ENCODE peak calls at places on chromosome 2, in four cellular contexts. I, C, R and E are unnamed samples. For H3K4me1, the result is how much of the 10 kb centered on the place peaks cover.

GRCh38 chr2:148720501-148720998 is 76.0 kb downstream of the EPC2 start:
- DNase-seq in R (peak), I (no peak), C (peak), E (no peak)

GRCh38 chr2:13014783-13015182 is 298.0 kb downstream of the TRIB2 start:
- DNase-seq in C (no peak), R (no peak), I (no peak), E (no peak)

GRCh38 chr2:112121682-112122254 is 16.4 kb upstream of the FBLN7 start:
- DNase-seq in R (no peak), C (no peak), I (no peak), E (peak)

GRCh38 chr2:38076710-38077430 is 919 bp upstream of the CYP1B1 start:
- DNase-seq in R (peak), C (peak), I (no peak), E (peak)

GRCh38 chr2:194559523-194559922 is 1097.5 kb upstream of the SLC39A10 start:
- DNase-seq in C (no peak), R (no peak), I (no peak), E (no peak)

GRCh38 chr2:68715353-68716041 is 19.1 kb upstream of the ARHGAP25 start:
- DNase-seq in R (peak), I (no peak), C (peak), E (peak)

GRCh38 chr2:12637754-12638153 is 79.0 kb upstream of the TRIB2 start:
- DNase-seq in R (no peak), I (no peak), C (no peak), E (no peak)

GRCh38 chr2:241702155-241702404 is 241 bp downstream of the ING5 start:
- DNase-seq in I (no peak), R (no peak), C (no peak), E (no peak)

GRCh38 chr2:81645750-81646301 is 1341.3 kb upstream of the LRRTM1 start:
- DNase-seq in R (no peak), I (no peak), C (no peak), E (no peak)

GRCh38 chr2:32064021-32064678 is 794 bp downstream of the SPAST start:
- DNase-seq in C (no peak), I (no peak), R (no peak), E (peak)

GRCh38 chr2:192546566-192546965 is 351.8 kb upstream of the TMEFF2 start:
- DNase-seq in R (no peak), I (no peak), C (no peak), E (peak)

GRCh38 chr2:166750624-166751023 is 137.7 kb upstream of the XIRP2 start:
- DNase-seq in C (no peak), I (no peak), R (no peak), E (no peak)

GRCh38 chr2:149387411-149387810 is 57.0 kb downstream of the LYPD6 start:
- DNase-seq in R (no peak), C (no peak), I (no peak), E (no peak)

GRCh38 chr2:46082531-46083485 is 214.4 kb upstream of the EPAS1 start:
- DNase-seq in R (no peak), C (no peak), I (no peak), E (no peak)

GRCh38 chr2:6372317-6372903 is 493.3 kb downstream of the CMPK2 start:
- DNase-seq in C (no peak), R (no peak), I (no peak), E (no peak)

GRCh38 chr2:39719317-39719716 is 53.6 kb downstream of the TMEM178A start:
- DNase-seq in R (no peak), I (no peak), C (no peak), E (no peak)

GRCh38 chr2:226334981-226335720 is 464.5 kb downstream of the IRS1 start:
- DNase-seq in I (no peak), R (no peak), C (no peak), E (peak)

GRCh38 chr2:28979041-28979440 is 2.1 kb upstream of the TOGARAM2 start:
- DNase-seq in R (no peak), C (no peak), I (no peak), E (no peak)

GRCh38 chr2:136384541-136385303 is 266.8 kb upstream of the CXCR4 start:
- DNase-seq in I (no peak), C (no peak), R (no peak), E (peak)

GRCh38 chr2:114709936-114710850 is 267.8 kb downstream of the DPP10 start:
- DNase-seq in R (no peak), C (no peak), I (no peak), E (no peak)

GRCh38 chr2:7061921-7062320 is 144.7 kb downstream of the RNF144A start:
- DNase-seq in R (no peak), C (no peak), I (no peak), E (no peak)

GRCh38 chr2:96977631-96978195 is 8.7 kb downstream of the FAM178B start:
- DNase-seq in R (peak), C (no peak), I (no peak), E (peak)

GRCh38 chr2:135853401-135853800 is 16.4 kb upstream of the LCT start:
- DNase-seq in R (no peak), I (no peak), C (no peak), E (no peak)

GRCh38 chr2:2568411-2568810 is 237.3 kb upstream of the MYT1L start:
- DNase-seq in C (no peak), I (no peak), R (no peak), E (no peak)

GRCh38 chr2:58900664-58901063 is 659.5 kb upstream of the FANCL start:
- DNase-seq in R (no peak), C (no peak), I (no peak), E (no peak)

GRCh38 chr2:159083601-159084000 is 115.2 kb downstream of the TANC1 start:
- DNase-seq in I (no peak), R (no peak), C (no peak), E (no peak)

GRCh38 chr2:134818321-134818720 is 20.1 kb upstream of the ACMSD start:
- DNase-seq in R (no peak), C (no peak), I (no peak), E (peak)

GRCh38 chr2:201964011-201964410 is 69.6 kb upstream of the FZD7 start:
- DNase-seq in R (no peak), C (no peak), I (no peak), E (no peak)

GRCh38 chr2:201964631-201965206 is 68.9 kb upstream of the FZD7 start:
- DNase-seq in I (no peak), C (no peak), R (no peak), E (no peak)

GRCh38 chr2:201968045-201968444 is 65.6 kb upstream of the FZD7 start:
- DNase-seq in C (no peak), R (no peak), I (no peak), E (no peak)

GRCh38 chr2:201966691-201967388 is 66.8 kb upstream of the FZD7 start:
- DNase-seq in R (no peak), C (no peak), I (no peak), E (no peak)

DNA sequence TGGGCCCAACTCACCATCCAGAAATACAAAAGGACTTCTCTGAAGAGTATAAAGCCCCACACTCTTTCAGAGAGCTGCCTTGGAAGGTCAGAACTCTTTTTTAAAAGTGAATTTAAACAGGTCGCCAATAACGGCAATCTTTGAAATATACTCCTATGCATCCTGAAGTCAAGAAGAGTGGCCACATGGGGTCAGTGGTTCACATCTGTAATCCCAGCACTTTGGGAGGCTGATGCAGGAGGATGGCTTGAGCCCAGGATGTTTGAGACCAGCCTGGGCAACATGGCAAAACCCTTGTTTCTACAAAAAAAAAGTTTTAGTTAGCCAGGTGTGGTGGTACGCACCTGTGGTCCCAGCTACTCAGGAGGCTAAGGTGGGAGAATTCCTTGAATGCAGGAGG is 68.1 kb upstream of the FZD7 start:
- DNase-seq in C (no peak), I (no peak), R (no peak), E (no peak)
- TF ChIP-seq CTCF in C (no peak), I (no peak), R (no peak), E (no peak)

GRCh38 chr2:230202430-230203109 is 17.2 kb downstream of the SP110 start:
- DNase-seq in C (no peak), R (no peak), I (no peak), E (no peak)
- H3K4me3 ChIP-seq in C (no peak), R (no peak), I (no peak), E (no peak)

DNA sequence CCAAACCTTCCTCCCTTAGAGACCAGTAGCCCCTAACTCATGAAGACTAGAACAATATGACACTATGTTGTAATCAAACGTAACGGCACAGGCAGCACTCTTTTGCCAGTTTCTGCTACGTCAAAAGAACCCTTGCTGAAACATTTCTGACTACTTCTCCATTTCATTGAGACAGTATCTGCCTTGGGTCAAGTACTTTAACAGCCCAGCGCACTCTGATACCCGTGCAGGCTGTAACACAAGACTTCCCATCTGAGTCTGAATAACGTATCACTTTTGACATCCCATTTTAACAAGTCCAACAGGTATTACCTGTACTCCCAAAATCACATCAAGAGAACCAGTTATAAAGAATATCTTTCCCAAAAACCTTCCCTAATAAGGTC is 38.4 kb downstream of the TBC1D8 start:
- DNase-seq in I (no peak), C (no peak), R (no peak), E (no peak)
- H3K4me1 ChIP-seq in I (half or more), C (under half), R (under half), E (under half)

GRCh38 chr2:234867882-234868285 is 83.9 kb upstream of the SH3BP4 start:
- DNase-seq in R (no peak), C (no peak), I (no peak), E (no peak)
- TF ChIP-seq CTCF in R (no peak), C (no peak), I (no peak), E (no peak)

GRCh38 chr2:43068053-43068471 is 158.3 kb downstream of the ZFP36L2 start:
- DNase-seq in R (no peak), I (no peak), C (peak), E (no peak)
- H3K4me3 ChIP-seq in R (no peak), I (no peak), C (no peak), E (no peak)

DNA sequence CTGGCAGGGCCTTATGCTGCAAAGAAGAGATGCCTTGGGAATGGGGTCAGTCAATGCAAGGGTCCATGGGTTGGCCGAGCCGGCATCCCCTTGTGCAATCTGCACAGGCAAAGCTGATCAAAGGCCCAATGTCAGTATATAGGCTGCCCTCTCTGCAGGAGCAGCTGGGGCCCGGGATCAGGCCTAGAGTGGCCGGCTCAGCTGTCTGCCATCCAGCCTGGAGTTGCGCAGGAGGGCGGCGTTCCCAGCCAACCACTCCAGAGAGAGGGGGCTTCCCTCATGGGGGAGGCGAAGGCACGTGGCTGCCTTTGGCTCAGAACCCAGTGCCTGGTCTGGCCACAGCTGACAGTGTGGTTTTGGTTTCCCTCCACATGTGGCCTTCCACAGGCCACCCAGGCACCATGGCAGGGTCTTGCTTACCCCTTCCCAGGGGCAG is 3.9 kb downstream of the INPP5D start:
- DNase-seq in C (no peak), I (no peak), R (no peak), E (no peak)
- H3K4me1 ChIP-seq in C (under half), I (under half), R (under half), E (under half)

DNA sequence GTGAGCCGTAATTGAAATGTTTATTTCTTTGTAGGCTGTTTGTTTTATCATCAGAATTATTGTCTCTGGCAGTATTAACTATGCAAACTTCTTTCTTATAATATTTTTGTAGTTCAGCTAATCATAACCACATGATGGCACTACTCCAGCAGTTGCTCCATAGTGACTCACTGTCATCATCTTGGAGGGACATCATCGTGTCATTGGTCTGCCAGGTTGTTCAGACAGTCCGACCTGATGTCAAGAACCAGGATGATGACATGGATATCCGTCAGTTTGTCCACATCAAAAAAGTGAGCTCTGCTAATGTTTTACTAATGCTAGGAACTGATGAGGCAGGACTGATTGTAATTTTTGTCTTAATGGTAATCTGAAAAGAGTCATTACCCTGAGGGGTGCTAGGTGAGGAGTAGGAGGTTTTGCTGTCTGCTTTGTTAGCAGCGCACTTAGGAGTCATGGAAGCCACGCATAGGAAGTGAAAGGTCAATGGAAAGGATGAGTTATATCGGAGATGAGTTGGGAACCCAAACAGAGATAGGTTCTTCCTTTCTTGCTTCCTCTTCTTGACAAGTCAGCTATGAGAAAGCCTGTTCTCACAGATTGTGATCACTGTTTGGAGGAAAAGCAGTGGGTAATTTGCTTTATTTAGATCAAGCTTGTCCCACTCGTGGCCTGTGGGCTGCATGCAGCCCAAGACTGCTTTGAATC is 49.2 kb downstream of the PIKFYVE start:
- DNase-seq in C (no peak), R (peak), I (no peak), E (peak)
- TF ChIP-seq CTCF in C (no peak), R (no peak), I (no peak), E (no peak)